ENCODE peak calls at places on chromosomes 16 and 17, in four cellular contexts. One of them, this sample, is unnamed.

GRCh38 chr17:9256944-9257629 is 235.8 kb downstream of the NTN1 start:
- DNase-seq in tibial artery: no peak
- DNase-seq in pancreas: no peak
- DNase-seq in CD8-positive, alpha-beta T cell: no peak
- DNase-seq in this sample: no peak

GRCh38 chr17:2400474-2400866 is 390 bp downstream of the MNT start:
- DNase-seq in tibial artery: no peak
- DNase-seq in pancreas: peak; percentile 69
- DNase-seq in CD8-positive, alpha-beta T cell: no peak
- DNase-seq in this sample: peak; percentile 73

GRCh38 chr16:87344931-87345631 is 27.9 kb upstream of the C16orf95 start:
- DNase-seq in tibial artery: no peak
- DNase-seq in pancreas: no peak
- DNase-seq in CD8-positive, alpha-beta T cell: peak; percentile 21
- DNase-seq in this sample: no peak

GRCh38 chr16:10940501-10941079 is 1.7 kb downstream of the DEXI start:
- DNase-seq in tibial artery: no peak
- DNase-seq in pancreas: no peak
- DNase-seq in CD8-positive, alpha-beta T cell: no peak
- DNase-seq in this sample: no peak

GRCh38 chr17:33952425-33952824 is 302.7 kb upstream of the CCL2 start:
- DNase-seq in tibial artery: no peak
- DNase-seq in pancreas: no peak
- DNase-seq in CD8-positive, alpha-beta T cell: no peak
- DNase-seq in this sample: no peak

GRCh38 chr17:55770220-55770870 is 19.5 kb downstream of the PCTP start:
- DNase-seq in tibial artery: no peak
- DNase-seq in pancreas: no peak
- DNase-seq in CD8-positive, alpha-beta T cell: no peak
- DNase-seq in this sample: no peak

GRCh38 chr16:27398894-27399853 is 2.8 kb upstream of the IL21R start:
- DNase-seq in tibial artery: no peak
- DNase-seq in pancreas: no peak
- DNase-seq in CD8-positive, alpha-beta T cell: no peak
- DNase-seq in this sample: no peak

GRCh38 chr16:26791166-26791565 is 275.6 kb upstream of the C16orf82 start:
- DNase-seq in tibial artery: no peak
- DNase-seq in pancreas: no peak
- DNase-seq in CD8-positive, alpha-beta T cell: no peak
- DNase-seq in this sample: no peak

GRCh38 chr16:3188925-3189825 is 1.2 kb downstream of the OR1F1 start:
- DNase-seq in tibial artery: no peak
- DNase-seq in pancreas: no peak
- DNase-seq in CD8-positive, alpha-beta T cell: no peak
- DNase-seq in this sample: peak; percentile 56

GRCh38 chr17:80012156-80012555 is 23.5 kb downstream of the TBC1D16 start:
- DNase-seq in tibial artery: no peak
- DNase-seq in pancreas: no peak
- DNase-seq in CD8-positive, alpha-beta T cell: no peak
- DNase-seq in this sample: no peak

GRCh38 chr17:29617481-29618271 is 5.0 kb downstream of the CORO6 start:
- DNase-seq in tibial artery: no peak
- DNase-seq in pancreas: peak; percentile 70
- DNase-seq in CD8-positive, alpha-beta T cell: peak; percentile 78
- DNase-seq in this sample: no peak

GRCh38 chr16:50842013-50842505 is 100.2 kb downstream of the CYLD start:
- DNase-seq in tibial artery: no peak
- DNase-seq in pancreas: no peak
- DNase-seq in CD8-positive, alpha-beta T cell: no peak
- DNase-seq in this sample: no peak

GRCh38 chr16:85447657-85448313 is 165.3 kb upstream of the GSE1 start:
- DNase-seq in tibial artery: no peak
- DNase-seq in pancreas: no peak
- DNase-seq in CD8-positive, alpha-beta T cell: no peak
- DNase-seq in this sample: no peak

GRCh38 chr16:58331024-58331707 is 36.3 kb upstream of the PRSS54 start:
- DNase-seq in tibial artery: no peak
- DNase-seq in pancreas: no peak
- DNase-seq in CD8-positive, alpha-beta T cell: no peak
- DNase-seq in this sample: no peak

GRCh38 chr16:86925067-86925791 is 346.9 kb downstream of the FOXL1 start:
- DNase-seq in tibial artery: no peak
- DNase-seq in pancreas: no peak
- DNase-seq in CD8-positive, alpha-beta T cell: no peak
- DNase-seq in this sample: peak; percentile 64

GRCh38 chr16:4487955-4488481 is 11.8 kb downstream of the HMOX2 start:
- DNase-seq in tibial artery: no peak
- DNase-seq in pancreas: no peak
- DNase-seq in CD8-positive, alpha-beta T cell: no peak
- DNase-seq in this sample: no peak

GRCh38 chr17:81163051-81163695 is 2.1 kb upstream of the PVALEF start:
- DNase-seq in tibial artery: no peak
- DNase-seq in pancreas: peak; percentile 29
- DNase-seq in CD8-positive, alpha-beta T cell: no peak
- DNase-seq in this sample: no peak

GRCh38 chr16:31711344-31711845 is 162.2 kb upstream of the ZNF267 start:
- DNase-seq in tibial artery: no peak
- DNase-seq in pancreas: no peak
- DNase-seq in CD8-positive, alpha-beta T cell: no peak
- DNase-seq in this sample: no peak

GRCh38 chr17:40516581-40517285 is 15.3 kb upstream of the TNS4 start:
- DNase-seq in tibial artery: no peak
- DNase-seq in pancreas: no peak
- DNase-seq in CD8-positive, alpha-beta T cell: no peak
- DNase-seq in this sample: no peak

GRCh38 chr17:57988301-57989010 is 402 bp upstream of the VEZF1 start:
- DNase-seq in tibial artery: peak; percentile 66
- DNase-seq in pancreas: peak; percentile 73
- DNase-seq in CD8-positive, alpha-beta T cell: no peak
- DNase-seq in this sample: no peak

GRCh38 chr17:50841949-50842354 is 6.6 kb downstream of the WFIKKN2 start:
- DNase-seq in tibial artery: peak; percentile 59
- DNase-seq in pancreas: peak; percentile 59
- DNase-seq in CD8-positive, alpha-beta T cell: no peak
- DNase-seq in this sample: peak; percentile 82

GRCh38 chr17:80769936-80770625 is 221.6 kb upstream of the CHMP6 start:
- DNase-seq in tibial artery: no peak
- DNase-seq in pancreas: no peak
- DNase-seq in CD8-positive, alpha-beta T cell: no peak
- DNase-seq in this sample: no peak

GRCh38 chr17:82407255-82407654 is 10.9 kb upstream of the HEXD start:
- DNase-seq in tibial artery: no peak
- DNase-seq in pancreas: no peak
- DNase-seq in CD8-positive, alpha-beta T cell: no peak
- DNase-seq in this sample: no peak

GRCh38 chr16:67892899-67893790 is at the start of gene PSKH1:
- DNase-seq in tibial artery: peak; percentile 96
- DNase-seq in pancreas: peak; percentile 96
- DNase-seq in CD8-positive, alpha-beta T cell: peak; percentile 90
- DNase-seq in this sample: peak; percentile 95

GRCh38 chr17:49461580-49461979 is 33.5 kb upstream of the NGFR start:
- DNase-seq in tibial artery: no peak
- DNase-seq in pancreas: no peak
- DNase-seq in CD8-positive, alpha-beta T cell: no peak
- DNase-seq in this sample: no peak

GRCh38 chr16:77788196-77789084 is at the start of gene VAT1L:
- DNase-seq in tibial artery: peak; percentile 26
- DNase-seq in pancreas: no peak
- DNase-seq in CD8-positive, alpha-beta T cell: no peak
- DNase-seq in this sample: no peak

GRCh38 chr16:1696863-1697262 is 9.1 kb upstream of the MAPK8IP3 start:
- DNase-seq in tibial artery: no peak
- DNase-seq in pancreas: no peak
- DNase-seq in CD8-positive, alpha-beta T cell: no peak
- DNase-seq in this sample: no peak

GRCh38 chr17:78736526-78737079 is 45.5 kb downstream of the CYTH1 start:
- DNase-seq in tibial artery: peak; percentile 78
- DNase-seq in pancreas: peak; percentile 88
- DNase-seq in CD8-positive, alpha-beta T cell: peak; percentile 35
- DNase-seq in this sample: no peak

GRCh38 chr17:38898812-38899348 is 26.5 kb upstream of the LASP1NB start:
- DNase-seq in tibial artery: no peak
- DNase-seq in pancreas: no peak
- DNase-seq in CD8-positive, alpha-beta T cell: peak; percentile 59
- DNase-seq in this sample: no peak

GRCh38 chr16:11161974-11162373 is 94.0 kb downstream of the SOCS1 start:
- DNase-seq in tibial artery: no peak
- DNase-seq in pancreas: no peak
- DNase-seq in CD8-positive, alpha-beta T cell: no peak
- DNase-seq in this sample: no peak

GRCh38 chr16:9687737-9688319 is 494.4 kb downstream of the GRIN2A start:
- DNase-seq in tibial artery: no peak
- DNase-seq in pancreas: peak; percentile 7
- DNase-seq in CD8-positive, alpha-beta T cell: no peak
- DNase-seq in this sample: no peak

GRCh38 chr16:79897444-79898146 is 297.1 kb upstream of the MAF start:
- DNase-seq in tibial artery: no peak
- DNase-seq in pancreas: no peak
- DNase-seq in CD8-positive, alpha-beta T cell: no peak
- DNase-seq in this sample: no peak

GRCh38 chr17:31596382-31597323 is 205.2 kb downstream of the RAB11FIP4 start:
- DNase-seq in tibial artery: peak; percentile 89
- DNase-seq in pancreas: no peak
- DNase-seq in CD8-positive, alpha-beta T cell: no peak
- DNase-seq in this sample: no peak

GRCh38 chr16:30692381-30693074 is 6.4 kb upstream of the SRCAP start:
- DNase-seq in tibial artery: no peak
- DNase-seq in pancreas: no peak
- DNase-seq in CD8-positive, alpha-beta T cell: no peak
- DNase-seq in this sample: no peak

GRCh38 chr16:30691907-30692306 is 7.1 kb upstream of the SRCAP start:
- DNase-seq in tibial artery: no peak
- DNase-seq in pancreas: no peak
- DNase-seq in CD8-positive, alpha-beta T cell: no peak
- DNase-seq in this sample: no peak

GRCh38 chr16:30698139-30698815 is 694 bp upstream of the SRCAP start:
- DNase-seq in tibial artery: peak; percentile 99
- DNase-seq in pancreas: peak; percentile 99
- DNase-seq in CD8-positive, alpha-beta T cell: peak; percentile 96
- DNase-seq in this sample: peak; percentile 99

GRCh38 chr16:30697264-30698138 is 1.5 kb upstream of the SRCAP start:
- DNase-seq in tibial artery: no peak
- DNase-seq in pancreas: no peak
- DNase-seq in CD8-positive, alpha-beta T cell: no peak
- DNase-seq in this sample: no peak

GRCh38 chr16:30694926-30695678 is 3.9 kb upstream of the SRCAP start:
- DNase-seq in tibial artery: no peak
- DNase-seq in pancreas: no peak
- DNase-seq in CD8-positive, alpha-beta T cell: no peak
- DNase-seq in this sample: no peak
- TF ChIP-seq CTCF in tibial artery: no peak
- TF ChIP-seq CTCF in pancreas: no peak
- TF ChIP-seq CTCF in CD8-positive, alpha-beta T cell: no peak
- TF ChIP-seq CTCF in this sample: no peak

GRCh38 chr16:47977802-47978201 is 178.0 kb downstream of the ABCC12 start:
- DNase-seq in tibial artery: no peak
- DNase-seq in pancreas: no peak
- DNase-seq in CD8-positive, alpha-beta T cell: no peak
- DNase-seq in this sample: no peak
- TF ChIP-seq CTCF in tibial artery: no peak
- TF ChIP-seq CTCF in pancreas: no peak
- TF ChIP-seq CTCF in CD8-positive, alpha-beta T cell: no peak
- TF ChIP-seq CTCF in this sample: no peak

GRCh38 chr17:75506888-75507287 is 8.4 kb downstream of the CASKIN2 start:
- DNase-seq in tibial artery: no peak
- DNase-seq in pancreas: no peak
- DNase-seq in CD8-positive, alpha-beta T cell: no peak
- DNase-seq in this sample: no peak

GRCh38 chr17:75507712-75508111 is 7.6 kb downstream of the CASKIN2 start:
- DNase-seq in tibial artery: no peak
- DNase-seq in pancreas: no peak
- DNase-seq in CD8-positive, alpha-beta T cell: no peak
- DNase-seq in this sample: no peak

GRCh38 chr17:75509528-75510258 is 5.6 kb downstream of the CASKIN2 start:
- DNase-seq in tibial artery: no peak
- DNase-seq in pancreas: no peak
- DNase-seq in CD8-positive, alpha-beta T cell: no peak
- DNase-seq in this sample: no peak

GRCh38 chr17:75508848-75509450 is 6.4 kb downstream of the CASKIN2 start:
- DNase-seq in tibial artery: no peak
- DNase-seq in pancreas: no peak
- DNase-seq in CD8-positive, alpha-beta T cell: no peak
- DNase-seq in this sample: no peak

DNA sequence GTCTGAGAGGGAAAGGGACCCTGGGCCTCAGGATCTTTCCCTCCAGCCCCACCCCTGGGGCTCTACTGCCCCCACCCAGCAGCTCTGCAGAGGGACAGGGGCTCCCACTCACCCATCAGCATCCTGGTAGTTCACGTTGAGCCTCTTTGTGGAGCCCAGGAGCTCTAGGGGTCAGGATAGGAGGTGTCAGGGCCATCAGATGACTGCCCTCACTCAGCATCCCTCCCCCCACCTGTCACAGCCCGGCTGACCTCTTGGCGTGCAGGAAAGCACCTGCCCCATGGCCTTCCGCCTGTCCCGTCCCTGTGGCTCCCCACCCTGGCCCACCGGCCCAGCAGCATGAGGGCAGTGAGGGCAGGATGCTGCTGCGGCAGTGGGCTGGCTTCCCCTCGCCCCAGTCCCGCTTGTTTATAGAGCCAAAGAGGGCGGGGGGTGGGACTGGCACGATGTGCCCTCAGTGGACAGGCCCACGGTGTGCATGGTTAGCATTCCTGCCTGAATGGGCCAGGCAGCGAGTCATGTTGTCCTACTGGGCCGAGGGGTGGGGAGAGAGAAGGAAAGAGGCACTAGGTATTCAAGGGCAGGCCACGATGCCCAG is 7.1 kb downstream of the CASKIN2 start:
- DNase-seq in tibial artery: no peak
- DNase-seq in pancreas: no peak
- DNase-seq in CD8-positive, alpha-beta T cell: no peak
- DNase-seq in this sample: no peak
- TF ChIP-seq CTCF in tibial artery: no peak
- TF ChIP-seq CTCF in pancreas: no peak
- TF ChIP-seq CTCF in CD8-positive, alpha-beta T cell: no peak
- TF ChIP-seq CTCF in this sample: no peak

DNA sequence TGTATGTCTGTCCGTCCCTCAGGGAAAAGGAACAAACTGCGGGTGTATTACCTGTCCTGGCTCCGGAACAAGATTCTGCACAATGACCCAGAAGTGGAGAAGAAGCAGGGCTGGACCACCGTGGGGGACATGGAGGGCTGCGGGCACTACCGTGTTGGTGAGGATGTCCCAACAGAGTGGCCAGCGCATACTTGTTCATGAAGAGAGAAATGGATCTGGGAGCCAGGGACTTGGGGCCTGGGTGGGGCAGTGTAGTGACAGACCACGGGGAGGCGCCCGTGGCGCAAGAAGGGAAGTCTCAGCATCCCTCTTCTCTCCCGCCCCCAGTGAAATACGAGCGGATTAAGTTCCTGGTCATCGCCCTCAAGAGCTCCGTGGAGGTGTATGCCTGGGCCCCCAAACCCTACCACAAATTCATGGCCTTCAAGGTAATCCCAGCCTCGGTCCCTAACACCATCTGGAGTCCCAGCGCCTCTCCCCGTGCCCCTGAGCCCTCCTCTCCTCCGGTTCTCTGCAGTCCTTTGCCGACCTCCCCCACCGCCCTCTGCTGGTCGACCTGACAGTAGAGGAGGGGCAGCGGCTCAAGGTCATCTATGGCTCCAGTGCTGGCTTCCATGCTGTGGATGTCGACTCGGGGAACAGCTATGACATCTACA is 3.5 kb upstream of the C17orf107 start:
- DNase-seq in tibial artery: no peak
- DNase-seq in pancreas: no peak
- DNase-seq in CD8-positive, alpha-beta T cell: no peak
- DNase-seq in this sample: no peak
- TF ChIP-seq CTCF in tibial artery: no peak
- TF ChIP-seq CTCF in pancreas: no peak
- TF ChIP-seq CTCF in CD8-positive, alpha-beta T cell: no peak
- TF ChIP-seq CTCF in this sample: no peak